ENCODE peak calls at places on chromosomes 3 and 15, in ten cellular contexts. R is RKO; A is amniotic stem cell; W is T-helper 1 cell; P is activated CD8-positive, alpha-beta memory T cell treated with anti-CD3 and anti-CD28 coated beads for 48 hours; Y is ACHN; J is pons; H is AG10803; M is foreskin fibroblast; F is neural progenitor cell. V is an unnamed sample.

GRCh38 chr15:48722764-48723661 is 77.5 kb upstream of the FBN1 start:
- DNase-seq in J (no peak), P (no peak), A (peak), F (no peak), Y (peak), W (no peak), R (peak), H (peak), M (peak), V (peak)

GRCh38 chr15:77187751-77188464 is 117.0 kb upstream of the TSPAN3 start:
- DNase-seq in F (no peak), Y (no peak), M (peak), R (no peak), W (peak), J (peak), H (peak), A (no peak), P (no peak), V (peak)

GRCh38 chr3:23952646-23953045 is 7.6 kb downstream of the NR1D2 start:
- DNase-seq in M (no peak), F (no peak), P (no peak), J (no peak), A (no peak), R (no peak), H (peak), W (no peak), Y (no peak), V (no peak)

GRCh38 chr3:129597792-129598381 is 8.6 kb downstream of the PLXND1 start:
- DNase-seq in J (no peak), F (peak), W (no peak), Y (no peak), P (no peak), M (peak), H (peak), R (no peak), A (no peak), V (peak)

GRCh38 chr3:61371123-61371522 is 119.9 kb upstream of the FHIT start:
- DNase-seq in F (peak), Y (peak), R (peak), H (no peak), M (no peak), P (no peak), J (no peak), A (no peak), W (peak), V (no peak)

GRCh38 chr3:13565581-13566461 is 16.9 kb downstream of the FBLN2 start:
- DNase-seq in R (no peak), A (no peak), F (peak), J (no peak), P (no peak), M (no peak), W (no peak), H (no peak), Y (no peak), V (no peak)

GRCh38 chr15:93041159-93041547 is 47.9 kb downstream of the RGMA start:
- DNase-seq in P (no peak), A (no peak), F (no peak), W (no peak), Y (no peak), M (no peak), J (no peak), R (no peak), H (no peak), V (no peak)

GRCh38 chr3:197674741-197675567 is 61.8 kb downstream of the RUBCN start:
- DNase-seq in W (no peak), A (no peak), P (no peak), F (no peak), Y (no peak), J (no peak), H (no peak), M (no peak), R (no peak), V (no peak)

GRCh38 chr3:40975711-40976121 is 223.6 kb upstream of the CTNNB1 start:
- DNase-seq in F (no peak), W (no peak), Y (no peak), A (no peak), H (peak), M (no peak), R (no peak), P (no peak), J (no peak), V (peak)

GRCh38 chr15:52527898-52528464 is 699 bp downstream of the MYO5A start:
- DNase-seq in H (peak), W (peak), J (peak), A (peak), R (peak), F (peak), M (peak), Y (peak), P (peak), V (peak)

GRCh38 chr3:148400754-148401153 is 296.9 kb upstream of the AGTR1 start:
- DNase-seq in R (no peak), W (no peak), J (no peak), M (peak), A (no peak), F (no peak), Y (no peak), P (no peak), H (peak), V (no peak)

GRCh38 chr3:115517457-115518050 is 105.8 kb upstream of the GAP43 start:
- DNase-seq in F (no peak), Y (no peak), R (no peak), P (no peak), J (no peak), A (no peak), M (no peak), W (peak), H (no peak), V (no peak)

GRCh38 chr3:20422391-20422790 is 236.4 kb upstream of the SGO1 start:
- DNase-seq in W (no peak), H (no peak), Y (no peak), J (no peak), P (no peak), A (no peak), R (no peak), F (no peak), M (no peak), V (no peak)

GRCh38 chr15:49923671-49924070 is 195.4 kb downstream of the ATP8B4 start:
- DNase-seq in R (no peak), P (no peak), A (no peak), W (no peak), F (no peak), M (peak), Y (no peak), J (no peak), H (peak), V (no peak)

GRCh38 chr15:48596415-48596814 is 49.1 kb downstream of the FBN1 start:
- DNase-seq in A (no peak), H (peak), P (no peak), F (no peak), R (no peak), M (no peak), Y (no peak), W (no peak), J (no peak), V (no peak)

GRCh38 chr15:29066310-29066709 is 180.5 kb downstream of the APBA2 start:
- DNase-seq in H (no peak), M (no peak), W (no peak), Y (no peak), J (no peak), A (no peak), P (no peak), R (no peak), F (no peak), V (no peak)

GRCh38 chr3:28598165-28598564 is 249.5 kb upstream of the AZI2 start:
- DNase-seq in W (no peak), J (no peak), A (no peak), R (no peak), F (no peak), Y (no peak), M (no peak), P (no peak), H (no peak), V (no peak)

GRCh38 chr3:71576966-71577459 is 6.5 kb downstream of the FOXP1 start:
- DNase-seq in F (no peak), P (no peak), A (no peak), H (no peak), W (no peak), Y (no peak), J (peak), M (no peak), R (no peak), V (no peak)

GRCh38 chr15:38362355-38362754 is 91.6 kb upstream of the FAM98B start:
- DNase-seq in A (no peak), J (peak), W (no peak), H (no peak), F (no peak), M (no peak), Y (no peak), P (no peak), R (no peak), V (no peak)

GRCh38 chr3:141632779-141633374 is 105.2 kb upstream of the RNF7 start:
- DNase-seq in W (no peak), H (no peak), Y (no peak), F (peak), M (no peak), J (no peak), A (no peak), P (no peak), R (no peak), V (no peak)

GRCh38 chr3:86990734-86991481 is at the start of gene VGLL3:
- DNase-seq in Y (peak), M (peak), A (peak), R (no peak), P (no peak), J (no peak), H (peak), W (peak), F (peak), V (peak)

GRCh38 chr3:97815149-97815917 is 6.5 kb upstream of the CRYBG3 start:
- DNase-seq in J (no peak), M (no peak), W (peak), A (no peak), H (no peak), F (no peak), Y (peak), R (peak), P (no peak), V (no peak)

GRCh38 chr3:58874248-58874741 is 175.5 kb downstream of the CFAP20DC start:
- DNase-seq in H (peak), R (no peak), W (peak), M (no peak), P (no peak), J (no peak), Y (no peak), F (no peak), A (no peak), V (peak)

GRCh38 chr3:133663569-133664313 is 2.0 kb upstream of the TOPBP1 start:
- DNase-seq in M (peak), Y (peak), A (peak), H (peak), W (peak), J (peak), F (peak), R (peak), P (no peak), V (peak)

GRCh38 chr3:22569570-22569969 is 633.6 kb upstream of the UBE2E2 start:
- DNase-seq in W (no peak), Y (no peak), H (no peak), R (no peak), A (no peak), F (no peak), M (no peak), P (no peak), J (no peak), V (no peak)

GRCh38 chr3:155972885-155973584 is 102.6 kb downstream of the GMPS start:
- DNase-seq in W (no peak), F (no peak), P (no peak), J (no peak), Y (no peak), H (no peak), A (no peak), R (no peak), M (no peak), V (no peak)

GRCh38 chr3:50536471-50537180 is 30.9 kb downstream of the C3orf18 start:
- DNase-seq in W (no peak), F (no peak), J (no peak), R (no peak), A (no peak), H (peak), Y (no peak), P (no peak), M (peak), V (no peak)

GRCh38 chr15:58446521-58446920 is 14.7 kb downstream of the LIPC start:
- DNase-seq in H (no peak), A (no peak), W (no peak), M (no peak), F (no peak), P (no peak), J (no peak), Y (no peak), R (no peak), V (no peak)

GRCh38 chr3:171088984-171089754 is 62.6 kb upstream of the SLC2A2 start:
- DNase-seq in R (peak), M (peak), W (peak), P (no peak), J (peak), A (peak), H (peak), F (peak), Y (peak), V (peak)

GRCh38 chr15:47516576-47517371 is 200.5 kb upstream of the SEMA6D start:
- DNase-seq in W (no peak), Y (no peak), M (peak), H (peak), P (no peak), R (peak), A (no peak), F (no peak), J (no peak), V (peak)

GRCh38 chr3:177336841-177337430 is 139.7 kb upstream of the TBL1XR1 start:
- DNase-seq in H (no peak), J (no peak), W (no peak), P (no peak), Y (no peak), M (peak), F (no peak), R (no peak), A (no peak), V (peak)

GRCh38 chr15:40925863-40926658 is 3.1 kb upstream of the DLL4 start:
- DNase-seq in J (no peak), Y (no peak), R (no peak), A (no peak), H (peak), M (peak), F (peak), W (no peak), P (no peak), V (no peak)

GRCh38 chr3:143476965-143477640 is 357.5 kb downstream of the CHST2 start:
- DNase-seq in A (no peak), H (no peak), J (no peak), Y (no peak), R (peak), P (no peak), F (no peak), W (no peak), M (no peak), V (no peak)

GRCh38 chr3:187828571-187829452 is 83.5 kb upstream of the BCL6 start:
- DNase-seq in A (no peak), Y (no peak), P (no peak), R (no peak), F (no peak), H (no peak), W (no peak), M (no peak), J (no peak), V (no peak)

V was measured in astrocyte.